ENCODE peak calls at places on chromosomes 12 and 14, in nine cellular contexts. N, M, L, V, H, S, Q, I and O are unnamed samples.

GRCh38 chr12:108731866-108732461 is 646 bp upstream of the CORO1C start:
- DNase-seq in M (peak), L (peak), V (peak), H (peak), Q (peak), N (peak), I (peak), S (peak), O (peak)

GRCh38 chr12:76740501-76740900 is 23.4 kb upstream of the ZDHHC17 start:
- DNase-seq in Q (no peak), N (no peak), V (no peak), S (no peak), I (no peak), M (no peak), H (no peak), L (no peak), O (no peak)

GRCh38 chr12:104682790-104683279 is 226.1 kb downstream of the CHST11 start:
- DNase-seq in M (no peak), Q (no peak), N (no peak), H (no peak), L (no peak), V (no peak), I (no peak), S (no peak), O (no peak)

GRCh38 chr12:114166360-114166759 is 200.2 kb upstream of the RBM19 start:
- DNase-seq in L (no peak), H (peak), V (no peak), Q (peak), M (peak), S (no peak), I (no peak), N (no peak), O (no peak)

GRCh38 chr12:52307836-52308806 is 13.1 kb downstream of the KRT83 start:
- DNase-seq in N (peak), M (peak), L (no peak), I (no peak), Q (peak), S (no peak), V (peak), H (peak), O (no peak)

GRCh38 chr14:93023039-93023438 is 92.7 kb downstream of the ITPK1 start:
- DNase-seq in L (no peak), Q (no peak), S (no peak), I (no peak), V (no peak), M (peak), H (no peak), N (no peak), O (no peak)

GRCh38 chr14:51867753-51868152 is 7.3 kb downstream of the GNG2 start:
- DNase-seq in N (no peak), Q (no peak), V (no peak), H (no peak), M (no peak), L (no peak), I (no peak), S (no peak), O (no peak)

GRCh38 chr14:104199266-104199665 is 60.9 kb downstream of the KIF26A start:
- DNase-seq in L (no peak), Q (no peak), S (no peak), V (no peak), M (no peak), H (no peak), I (no peak), N (no peak), O (no peak)

GRCh38 chr12:96399919-96400630 is at the start of gene CDK17:
- DNase-seq in S (peak), M (peak), L (no peak), I (peak), N (peak), Q (peak), H (peak), V (peak), O (peak)

GRCh38 chr12:42779186-42779859 is 189.8 kb upstream of the PRICKLE1 start:
- DNase-seq in H (no peak), N (no peak), M (no peak), S (no peak), Q (no peak), L (no peak), I (no peak), V (no peak), O (no peak)

GRCh38 chr12:51383281-51383905 is 7.8 kb downstream of the GALNT6 start:
- DNase-seq in S (no peak), V (no peak), M (no peak), H (no peak), I (no peak), L (no peak), Q (no peak), N (no peak), O (no peak)

GRCh38 chr12:32437095-32437515 is 37.7 kb downstream of the FGD4 start:
- DNase-seq in N (no peak), Q (no peak), I (no peak), S (no peak), L (peak), V (no peak), H (no peak), M (no peak), O (no peak)

GRCh38 chr14:72774894-72775620 is 118.8 kb downstream of the DPF3 start:
- DNase-seq in Q (no peak), H (no peak), I (no peak), V (no peak), M (no peak), S (no peak), L (no peak), N (no peak), O (no peak)

GRCh38 chr12:6241495-6241894 is 41.3 kb downstream of the CD9 start:
- DNase-seq in M (no peak), H (no peak), N (no peak), L (no peak), I (peak), V (peak), S (no peak), Q (no peak), O (no peak)

GRCh38 chr12:27907766-27908165 is 64.8 kb downstream of the PTHLH start:
- DNase-seq in V (no peak), H (no peak), N (no peak), Q (no peak), M (no peak), I (no peak), L (no peak), S (no peak), O (no peak)

GRCh38 chr12:31118347-31118830 is 44.7 kb downstream of the DDX11 start:
- DNase-seq in S (no peak), L (no peak), N (no peak), H (no peak), I (no peak), Q (no peak), V (no peak), M (peak), O (no peak)

GRCh38 chr14:91361236-91361811 is 56.3 kb downstream of the CCDC88C start:
- DNase-seq in I (no peak), M (no peak), S (no peak), V (no peak), Q (no peak), H (no peak), L (no peak), N (no peak), O (no peak)

GRCh38 chr14:23384364-23385080 is 7.7 kb downstream of the CMTM5 start:
- DNase-seq in H (no peak), N (no peak), V (no peak), S (no peak), I (no peak), M (no peak), L (no peak), Q (no peak), O (no peak)

GRCh38 chr12:107736914-107737313 is 24.0 kb downstream of the PRDM4 start:
- DNase-seq in V (peak), N (no peak), H (no peak), Q (no peak), I (no peak), L (no peak), S (no peak), M (no peak), O (peak)

GRCh38 chr12:10363922-10364838 is 25.7 kb downstream of the KLRK1 start:
- DNase-seq in V (peak), H (no peak), Q (no peak), I (peak), S (no peak), M (no peak), N (peak), L (no peak), O (peak)

GRCh38 chr12:108653922-108654321 is 20.2 kb upstream of the SELPLG start:
- DNase-seq in N (no peak), I (no peak), H (no peak), V (no peak), S (no peak), L (no peak), M (no peak), Q (no peak), O (no peak)

GRCh38 chr12:68613209-68613904 is 2.7 kb downstream of the RAP1B start:
- DNase-seq in N (no peak), H (no peak), Q (no peak), S (no peak), V (no peak), I (no peak), L (no peak), M (no peak), O (no peak)

GRCh38 chr12:25526778-25527177 is 26.3 kb downstream of the LMNTD1 start:
- DNase-seq in Q (no peak), V (no peak), S (no peak), H (no peak), N (no peak), M (no peak), I (no peak), L (no peak), O (no peak)

GRCh38 chr14:94282991-94283723 is 9.9 kb downstream of the SERPINA10 start:
- DNase-seq in M (no peak), H (no peak), L (no peak), Q (no peak), N (no peak), V (no peak), I (no peak), S (no peak), O (no peak)

GRCh38 chr12:3216726-3217682 is 139.8 kb downstream of the TSPAN9 start:
- DNase-seq in I (no peak), H (no peak), N (no peak), M (no peak), L (no peak), S (peak), Q (no peak), V (no peak), O (no peak)

GRCh38 chr12:66819587-66819986 is 140.7 kb upstream of the GRIP1 start:
- DNase-seq in S (no peak), I (no peak), H (no peak), N (no peak), M (no peak), V (no peak), L (no peak), Q (no peak), O (no peak)

GRCh38 chr14:59632381-59632780 is 55.8 kb upstream of the CCDC175 start:
- DNase-seq in N (no peak), S (no peak), I (no peak), V (peak), M (peak), L (no peak), H (no peak), Q (no peak), O (no peak)

GRCh38 chr12:43066471-43066870 is 476.9 kb upstream of the PRICKLE1 start:
- DNase-seq in M (no peak), S (no peak), I (no peak), Q (no peak), L (no peak), H (no peak), V (no peak), N (no peak), O (no peak)

GRCh38 chr12:30985814-30986452 is 59.4 kb downstream of the TSPAN11 start:
- DNase-seq in M (peak), L (no peak), I (no peak), N (no peak), S (no peak), V (peak), H (peak), Q (peak), O (no peak)

GRCh38 chr12:3326850-3327780 is 163.9 kb upstream of the PRMT8 start:
- DNase-seq in V (no peak), H (no peak), N (no peak), M (no peak), L (no peak), S (no peak), Q (no peak), I (no peak), O (no peak)

GRCh38 chr14:22871200-22871961 is at the start of gene LRP10:
- DNase-seq in I (peak), V (peak), N (peak), H (peak), S (peak), M (peak), L (no peak), Q (peak), O (peak)

GRCh38 chr12:51326762-51327439 is 2.9 kb upstream of the BIN2 start:
- DNase-seq in N (no peak), L (peak), Q (no peak), V (no peak), I (no peak), M (no peak), S (no peak), H (no peak), O (no peak)

GRCh38 chr14:44833376-44833775 is 128.4 kb downstream of the KLHL28 start:
- DNase-seq in V (no peak), H (no peak), M (no peak), N (no peak), I (no peak), S (no peak), L (no peak), Q (no peak), O (no peak)

GRCh38 chr14:26984318-26985177 is 386.7 kb upstream of the NOVA1 start:
- DNase-seq in M (peak), V (peak), Q (peak), L (no peak), S (no peak), N (peak), I (no peak), H (peak), O (no peak)

GRCh38 chr12:11070999-11071398 is 8.9 kb upstream of the TAS2R46 start:
- DNase-seq in N (no peak), M (no peak), H (no peak), I (no peak), S (no peak), V (no peak), Q (no peak), L (no peak), O (no peak)

DNA sequence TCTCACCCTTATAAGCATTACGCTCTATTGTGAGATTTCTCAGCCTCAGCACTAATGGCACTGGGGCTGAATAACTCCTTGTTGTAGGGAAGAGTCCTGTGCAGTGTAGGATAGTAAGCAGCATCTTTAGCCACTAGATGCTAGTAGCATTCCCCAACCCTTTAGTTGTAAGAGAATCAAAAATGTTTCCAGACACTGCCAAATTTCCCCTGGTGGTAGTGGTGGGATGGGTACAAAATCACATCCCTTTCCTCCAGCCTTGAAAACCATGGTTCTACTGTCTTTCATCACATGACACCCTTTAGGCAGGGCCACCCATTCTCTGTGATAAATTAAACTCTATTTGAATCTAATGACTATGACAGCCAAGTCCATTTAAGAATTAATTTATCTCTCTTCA is 199.3 kb downstream of the ANO4 start:
- DNase-seq in H (no peak), I (no peak), S (no peak), Q (no peak), M (no peak), V (no peak), N (no peak), L (no peak), O (no peak)
- TF ChIP-seq CTCF in H (no peak), I (no peak), S (no peak), Q (no peak), M (peak), V (no peak), N (no peak), L (no peak), O (no peak)

GRCh38 chr14:96136361-96136760 is 68.3 kb upstream of the BDKRB2 start:
- DNase-seq in L (no peak), M (no peak), V (no peak), H (no peak), N (no peak), Q (no peak), I (no peak), S (no peak), O (no peak)

GRCh38 chr14:96135285-96135684 is 69.4 kb upstream of the BDKRB2 start:
- DNase-seq in S (no peak), Q (no peak), I (no peak), V (no peak), L (no peak), M (no peak), N (no peak), H (no peak), O (no peak)

GRCh38 chr14:96130854-96131253 is 73.8 kb upstream of the BDKRB2 start:
- DNase-seq in H (no peak), I (no peak), L (no peak), M (no peak), V (no peak), N (no peak), S (no peak), Q (no peak), O (no peak)

GRCh38 chr14:96131836-96132235 is 72.8 kb upstream of the BDKRB2 start:
- DNase-seq in L (no peak), V (no peak), I (no peak), Q (no peak), N (no peak), M (no peak), H (no peak), S (no peak), O (no peak)

DNA sequence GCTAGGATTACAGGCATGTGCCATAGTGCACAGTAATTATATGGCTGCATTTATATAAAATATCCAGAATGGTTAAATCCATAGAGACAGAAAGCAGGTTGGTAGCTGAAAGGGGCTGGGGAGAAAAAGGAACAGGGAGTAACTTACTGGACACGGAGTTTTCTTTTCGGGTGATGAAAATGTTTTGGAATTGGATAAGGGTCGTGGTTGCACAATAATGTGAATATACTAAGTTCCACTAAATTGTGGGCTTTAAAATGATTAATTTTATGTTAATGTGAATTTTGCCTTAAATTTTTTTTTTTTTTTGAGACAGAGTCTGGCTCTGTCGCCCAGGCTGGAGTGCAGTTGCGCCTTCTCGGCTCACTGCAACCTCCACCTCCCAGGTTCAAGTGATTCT is 70.1 kb upstream of the BDKRB2 start:
- DNase-seq in L (no peak), N (no peak), Q (no peak), V (no peak), M (no peak), S (no peak), I (no peak), H (no peak), O (no peak)
- TF ChIP-seq CTCF in L (no peak), N (no peak), Q (no peak), V (no peak), M (no peak), S (no peak), I (no peak), H (no peak), O (no peak)

GRCh38 chr14:41972531-41972930 is 365.9 kb downstream of the LRFN5 start:
- DNase-seq in Q (no peak), N (no peak), S (no peak), I (no peak), H (no peak), V (no peak), L (no peak), M (no peak), O (no peak)
- TF ChIP-seq CTCF in Q (no peak), N (no peak), S (no peak), I (no peak), H (no peak), V (no peak), L (no peak), M (no peak), O (no peak)

GRCh38 chr12:102602549-102602948 is 122.2 kb upstream of the IGF1 start:
- DNase-seq in H (no peak), Q (no peak), N (no peak), S (no peak), V (no peak), M (no peak), I (no peak), L (no peak), O (no peak)
- TF ChIP-seq CTCF in H (no peak), Q (no peak), N (no peak), S (no peak), V (no peak), M (no peak), I (no peak), L (no peak), O (no peak)

GRCh38 chr12:117045998-117046374 is 53.2 kb downstream of the TESC start:
- DNase-seq in M (no peak), L (no peak), S (no peak), N (no peak), Q (no peak), I (peak), H (no peak), V (no peak), O (no peak)
- TF ChIP-seq CTCF in M (peak), L (no peak), S (no peak), N (no peak), Q (no peak), I (no peak), H (peak), V (no peak), O (no peak)

DNA sequence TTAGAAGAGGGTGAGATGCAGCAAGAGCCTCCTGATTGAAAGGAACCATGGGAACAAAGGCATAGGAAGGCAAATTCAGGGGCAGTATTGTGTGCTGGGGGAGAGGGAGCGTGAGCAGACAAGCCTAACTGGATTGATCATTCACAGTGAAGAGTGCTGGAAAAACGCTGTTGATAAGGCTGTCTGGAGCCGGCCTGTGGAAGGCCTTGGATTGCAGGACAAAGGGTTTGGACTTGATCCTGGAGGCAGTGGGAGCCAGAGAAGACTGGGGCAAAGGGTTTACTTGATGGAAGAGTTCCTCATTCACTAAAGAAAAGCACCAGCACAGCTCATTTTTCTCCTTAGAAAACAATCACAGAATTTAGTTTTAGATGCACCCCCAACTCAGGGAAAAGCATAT is 160.5 kb downstream of the PAH start:
- DNase-seq in H (no peak), S (no peak), L (no peak), M (no peak), N (no peak), I (no peak), Q (no peak), V (no peak), O (no peak)
- TF ChIP-seq CTCF in H (no peak), S (no peak), L (no peak), M (no peak), N (no peak), I (no peak), Q (no peak), V (no peak), O (no peak)

GRCh38 chr12:57897296-57897974 is 43.9 kb upstream of the ATP23 start:
- DNase-seq in M (no peak), Q (no peak), V (no peak), L (no peak), S (no peak), I (no peak), N (no peak), H (no peak), O (no peak)

GRCh38 chr12:57895337-57896138 is 45.8 kb upstream of the ATP23 start:
- DNase-seq in V (no peak), M (no peak), N (no peak), L (no peak), S (no peak), H (no peak), Q (no peak), I (no peak), O (no peak)

GRCh38 chr12:57894577-57895292 is 46.6 kb upstream of the ATP23 start:
- DNase-seq in M (no peak), V (no peak), H (no peak), S (no peak), L (no peak), N (no peak), Q (no peak), I (no peak), O (no peak)

GRCh38 chr12:57896437-57897201 is 44.7 kb upstream of the ATP23 start:
- DNase-seq in M (peak), V (peak), N (peak), Q (peak), L (no peak), H (peak), S (no peak), I (peak), O (peak)

GRCh38 chr12:57896139-57896436 is 45.3 kb upstream of the ATP23 start:
- DNase-seq in H (no peak), S (no peak), Q (no peak), N (no peak), L (no peak), V (no peak), M (no peak), I (no peak), O (no peak)
- TF ChIP-seq CTCF in H (no peak), S (no peak), Q (no peak), N (no peak), L (peak), V (peak), M (no peak), I (no peak), O (no peak)